ENCODE peak calls at places on chromosomes 2 and 18, in eight cellular contexts. One of them, this sample, is unnamed.

GRCh38 chr2:40451926-40452605 is at the start of gene SLC8A1:
- DNase-seq in naive B cell: no peak
- DNase-seq in kidney tubule cell: no peak
- DNase-seq in occipital lobe: peak; percentile 37
- DNase-seq in mammary epithelial cell: peak; percentile 35
- DNase-seq in CD8-positive, alpha-beta memory T cell: no peak
- DNase-seq in activated T-cell treated with anti-CD3 and anti-CD28 coated beads for 1 hour: no peak
- DNase-seq in M059J: peak; percentile 40
- DNase-seq in this sample: no peak

GRCh38 chr2:202609381-202610145 is 25.2 kb upstream of the FAM117B start:
- DNase-seq in naive B cell: no peak
- DNase-seq in kidney tubule cell: no peak
- DNase-seq in occipital lobe: no peak
- DNase-seq in mammary epithelial cell: peak; percentile 80
- DNase-seq in CD8-positive, alpha-beta memory T cell: no peak
- DNase-seq in activated T-cell treated with anti-CD3 and anti-CD28 coated beads for 1 hour: no peak
- DNase-seq in M059J: no peak
- DNase-seq in this sample: no peak

GRCh38 chr2:190505696-190506095 is 28.8 kb downstream of the NEMP2 start:
- DNase-seq in naive B cell: no peak
- DNase-seq in kidney tubule cell: no peak
- DNase-seq in occipital lobe: no peak
- DNase-seq in mammary epithelial cell: no peak
- DNase-seq in CD8-positive, alpha-beta memory T cell: no peak
- DNase-seq in activated T-cell treated with anti-CD3 and anti-CD28 coated beads for 1 hour: no peak
- DNase-seq in M059J: no peak
- DNase-seq in this sample: no peak

GRCh38 chr18:32021756-32022564 is 3.3 kb downstream of the RNF125 start:
- DNase-seq in naive B cell: no peak
- DNase-seq in kidney tubule cell: no peak
- DNase-seq in occipital lobe: no peak
- DNase-seq in mammary epithelial cell: no peak
- DNase-seq in CD8-positive, alpha-beta memory T cell: no peak
- DNase-seq in activated T-cell treated with anti-CD3 and anti-CD28 coated beads for 1 hour: no peak
- DNase-seq in M059J: no peak
- DNase-seq in this sample: no peak

GRCh38 chr2:239731998-239732665 is 293.0 kb downstream of the NDUFA10 start:
- DNase-seq in naive B cell: no peak
- DNase-seq in kidney tubule cell: no peak
- DNase-seq in occipital lobe: no peak
- DNase-seq in mammary epithelial cell: no peak
- DNase-seq in CD8-positive, alpha-beta memory T cell: no peak
- DNase-seq in activated T-cell treated with anti-CD3 and anti-CD28 coated beads for 1 hour: no peak
- DNase-seq in M059J: no peak
- DNase-seq in this sample: no peak

GRCh38 chr2:119117408-119117807 is 41.1 kb downstream of the C1QL2 start:
- DNase-seq in naive B cell: no peak
- DNase-seq in kidney tubule cell: no peak
- DNase-seq in occipital lobe: no peak
- DNase-seq in mammary epithelial cell: no peak
- DNase-seq in CD8-positive, alpha-beta memory T cell: no peak
- DNase-seq in activated T-cell treated with anti-CD3 and anti-CD28 coated beads for 1 hour: no peak
- DNase-seq in M059J: no peak
- DNase-seq in this sample: no peak

GRCh38 chr2:37652199-37652640 is 19.2 kb downstream of the CDC42EP3 start:
- DNase-seq in naive B cell: no peak
- DNase-seq in kidney tubule cell: peak; percentile 98
- DNase-seq in occipital lobe: no peak
- DNase-seq in mammary epithelial cell: peak; percentile 98
- DNase-seq in CD8-positive, alpha-beta memory T cell: no peak
- DNase-seq in activated T-cell treated with anti-CD3 and anti-CD28 coated beads for 1 hour: no peak
- DNase-seq in M059J: peak; percentile 99
- DNase-seq in this sample: no peak

GRCh38 chr2:240433973-240434727 is 1.3 kb upstream of the GPC1 start:
- DNase-seq in naive B cell: no peak
- DNase-seq in kidney tubule cell: peak; percentile 86
- DNase-seq in occipital lobe: peak; percentile 55
- DNase-seq in mammary epithelial cell: peak; percentile 99
- DNase-seq in CD8-positive, alpha-beta memory T cell: no peak
- DNase-seq in activated T-cell treated with anti-CD3 and anti-CD28 coated beads for 1 hour: no peak
- DNase-seq in M059J: peak; percentile 94
- DNase-seq in this sample: no peak

GRCh38 chr2:172239944-172240590 is 137.4 kb upstream of the DLX2 start:
- DNase-seq in naive B cell: no peak
- DNase-seq in kidney tubule cell: no peak
- DNase-seq in occipital lobe: no peak
- DNase-seq in mammary epithelial cell: peak; percentile 51
- DNase-seq in CD8-positive, alpha-beta memory T cell: no peak
- DNase-seq in activated T-cell treated with anti-CD3 and anti-CD28 coated beads for 1 hour: no peak
- DNase-seq in M059J: peak; percentile 88
- DNase-seq in this sample: no peak

GRCh38 chr2:29425866-29426265 is 310.7 kb downstream of the CLIP4 start:
- DNase-seq in naive B cell: no peak
- DNase-seq in kidney tubule cell: no peak
- DNase-seq in occipital lobe: no peak
- DNase-seq in mammary epithelial cell: no peak
- DNase-seq in CD8-positive, alpha-beta memory T cell: no peak
- DNase-seq in activated T-cell treated with anti-CD3 and anti-CD28 coated beads for 1 hour: no peak
- DNase-seq in M059J: no peak
- DNase-seq in this sample: no peak

GRCh38 chr2:74373189-74373588 is 6.9 kb downstream of the DCTN1 start:
- DNase-seq in naive B cell: no peak
- DNase-seq in kidney tubule cell: no peak
- DNase-seq in occipital lobe: no peak
- DNase-seq in mammary epithelial cell: no peak
- DNase-seq in CD8-positive, alpha-beta memory T cell: no peak
- DNase-seq in activated T-cell treated with anti-CD3 and anti-CD28 coated beads for 1 hour: no peak
- DNase-seq in M059J: no peak
- DNase-seq in this sample: no peak

GRCh38 chr2:224196789-224197188 is 157.7 kb upstream of the SERPINE2 start:
- DNase-seq in naive B cell: no peak
- DNase-seq in kidney tubule cell: no peak
- DNase-seq in occipital lobe: no peak
- DNase-seq in mammary epithelial cell: no peak
- DNase-seq in CD8-positive, alpha-beta memory T cell: no peak
- DNase-seq in activated T-cell treated with anti-CD3 and anti-CD28 coated beads for 1 hour: no peak
- DNase-seq in M059J: peak; percentile 60
- DNase-seq in this sample: no peak

GRCh38 chr2:167052825-167053224 is 164.5 kb downstream of the XIRP2 start:
- DNase-seq in naive B cell: no peak
- DNase-seq in kidney tubule cell: peak; percentile 31
- DNase-seq in occipital lobe: no peak
- DNase-seq in mammary epithelial cell: peak; percentile 57
- DNase-seq in CD8-positive, alpha-beta memory T cell: no peak
- DNase-seq in activated T-cell treated with anti-CD3 and anti-CD28 coated beads for 1 hour: no peak
- DNase-seq in M059J: peak; percentile 3
- DNase-seq in this sample: no peak

GRCh38 chr18:79935098-79935480 is 16.4 kb downstream of the SLC66A2 start:
- DNase-seq in naive B cell: no peak
- DNase-seq in kidney tubule cell: no peak
- DNase-seq in occipital lobe: no peak
- DNase-seq in mammary epithelial cell: no peak
- DNase-seq in CD8-positive, alpha-beta memory T cell: no peak
- DNase-seq in activated T-cell treated with anti-CD3 and anti-CD28 coated beads for 1 hour: no peak
- DNase-seq in M059J: no peak
- DNase-seq in this sample: no peak

GRCh38 chr2:55168221-55169154 is 63.6 kb downstream of the CLHC1 start:
- DNase-seq in naive B cell: peak; percentile 35
- DNase-seq in kidney tubule cell: peak; percentile 70
- DNase-seq in occipital lobe: peak; percentile 53
- DNase-seq in mammary epithelial cell: peak; percentile 52
- DNase-seq in CD8-positive, alpha-beta memory T cell: peak; percentile 6
- DNase-seq in activated T-cell treated with anti-CD3 and anti-CD28 coated beads for 1 hour: peak; percentile 23
- DNase-seq in M059J: peak; percentile 69
- DNase-seq in this sample: peak; percentile 37

GRCh38 chr2:97673915-97674283 is 4.4 kb downstream of the C2orf92 start:
- DNase-seq in naive B cell: no peak
- DNase-seq in kidney tubule cell: no peak
- DNase-seq in occipital lobe: no peak
- DNase-seq in mammary epithelial cell: no peak
- DNase-seq in CD8-positive, alpha-beta memory T cell: no peak
- DNase-seq in activated T-cell treated with anti-CD3 and anti-CD28 coated beads for 1 hour: no peak
- DNase-seq in M059J: no peak
- DNase-seq in this sample: no peak

GRCh38 chr2:15995603-15996002 is 55.3 kb downstream of the MYCN start:
- DNase-seq in naive B cell: no peak
- DNase-seq in kidney tubule cell: no peak
- DNase-seq in occipital lobe: no peak
- DNase-seq in mammary epithelial cell: no peak
- DNase-seq in CD8-positive, alpha-beta memory T cell: no peak
- DNase-seq in activated T-cell treated with anti-CD3 and anti-CD28 coated beads for 1 hour: no peak
- DNase-seq in M059J: no peak
- DNase-seq in this sample: no peak

GRCh38 chr2:112621792-112622527 is 23.8 kb upstream of the SLC20A1 start:
- DNase-seq in naive B cell: no peak
- DNase-seq in kidney tubule cell: no peak
- DNase-seq in occipital lobe: no peak
- DNase-seq in mammary epithelial cell: peak; percentile 79
- DNase-seq in CD8-positive, alpha-beta memory T cell: no peak
- DNase-seq in activated T-cell treated with anti-CD3 and anti-CD28 coated beads for 1 hour: no peak
- DNase-seq in M059J: peak; percentile 85
- DNase-seq in this sample: no peak

GRCh38 chr2:238467062-238467461 is 40.3 kb downstream of the ASB1 start:
- DNase-seq in naive B cell: no peak
- DNase-seq in kidney tubule cell: no peak
- DNase-seq in occipital lobe: no peak
- DNase-seq in mammary epithelial cell: no peak
- DNase-seq in CD8-positive, alpha-beta memory T cell: no peak
- DNase-seq in activated T-cell treated with anti-CD3 and anti-CD28 coated beads for 1 hour: no peak
- DNase-seq in M059J: no peak
- DNase-seq in this sample: no peak

GRCh38 chr2:1603059-1603458 is 141.3 kb downstream of the PXDN start:
- DNase-seq in naive B cell: no peak
- DNase-seq in kidney tubule cell: no peak
- DNase-seq in occipital lobe: no peak
- DNase-seq in mammary epithelial cell: no peak
- DNase-seq in CD8-positive, alpha-beta memory T cell: no peak
- DNase-seq in activated T-cell treated with anti-CD3 and anti-CD28 coated beads for 1 hour: no peak
- DNase-seq in M059J: no peak
- DNase-seq in this sample: no peak

GRCh38 chr2:188524519-188525113 is 232.9 kb downstream of the GULP1 start:
- DNase-seq in naive B cell: no peak
- DNase-seq in kidney tubule cell: peak; percentile 60
- DNase-seq in occipital lobe: no peak
- DNase-seq in mammary epithelial cell: peak; percentile 28
- DNase-seq in CD8-positive, alpha-beta memory T cell: no peak
- DNase-seq in activated T-cell treated with anti-CD3 and anti-CD28 coated beads for 1 hour: no peak
- DNase-seq in M059J: peak; percentile 69
- DNase-seq in this sample: peak; percentile 25

GRCh38 chr2:127589876-127590275 is 54.4 kb downstream of the MYO7B start:
- DNase-seq in naive B cell: no peak
- DNase-seq in kidney tubule cell: no peak
- DNase-seq in occipital lobe: no peak
- DNase-seq in mammary epithelial cell: no peak
- DNase-seq in CD8-positive, alpha-beta memory T cell: no peak
- DNase-seq in activated T-cell treated with anti-CD3 and anti-CD28 coated beads for 1 hour: no peak
- DNase-seq in M059J: no peak
- DNase-seq in this sample: no peak

GRCh38 chr2:44233450-44234128 is 41.7 kb upstream of the SLC3A1 start:
- DNase-seq in naive B cell: no peak
- DNase-seq in kidney tubule cell: peak; percentile 70
- DNase-seq in occipital lobe: no peak
- DNase-seq in mammary epithelial cell: peak; percentile 22
- DNase-seq in CD8-positive, alpha-beta memory T cell: no peak
- DNase-seq in activated T-cell treated with anti-CD3 and anti-CD28 coated beads for 1 hour: no peak
- DNase-seq in M059J: peak; percentile 76
- DNase-seq in this sample: no peak

GRCh38 chr2:134639265-134639664 is 79.5 kb downstream of the TMEM163 start:
- DNase-seq in naive B cell: no peak
- DNase-seq in kidney tubule cell: no peak
- DNase-seq in occipital lobe: no peak
- DNase-seq in mammary epithelial cell: no peak
- DNase-seq in CD8-positive, alpha-beta memory T cell: no peak
- DNase-seq in activated T-cell treated with anti-CD3 and anti-CD28 coated beads for 1 hour: no peak
- DNase-seq in M059J: no peak
- DNase-seq in this sample: no peak

GRCh38 chr2:163604941-163605555 is 130.8 kb downstream of the FIGN start:
- DNase-seq in naive B cell: no peak
- DNase-seq in kidney tubule cell: peak; percentile 25
- DNase-seq in occipital lobe: no peak
- DNase-seq in mammary epithelial cell: peak; percentile 42
- DNase-seq in CD8-positive, alpha-beta memory T cell: no peak
- DNase-seq in activated T-cell treated with anti-CD3 and anti-CD28 coated beads for 1 hour: no peak
- DNase-seq in M059J: peak; percentile 39
- DNase-seq in this sample: no peak

GRCh38 chr2:148065936-148066335 is 45.0 kb downstream of the MBD5 start:
- DNase-seq in naive B cell: no peak
- DNase-seq in kidney tubule cell: no peak
- DNase-seq in occipital lobe: no peak
- DNase-seq in mammary epithelial cell: no peak
- DNase-seq in CD8-positive, alpha-beta memory T cell: no peak
- DNase-seq in activated T-cell treated with anti-CD3 and anti-CD28 coated beads for 1 hour: no peak
- DNase-seq in M059J: no peak
- DNase-seq in this sample: no peak

GRCh38 chr18:62183578-62184195 is 3.2 kb downstream of the PIGN start:
- DNase-seq in naive B cell: peak; percentile 46
- DNase-seq in kidney tubule cell: peak; percentile 66
- DNase-seq in occipital lobe: no peak
- DNase-seq in mammary epithelial cell: peak; percentile 40
- DNase-seq in CD8-positive, alpha-beta memory T cell: peak; percentile 29
- DNase-seq in activated T-cell treated with anti-CD3 and anti-CD28 coated beads for 1 hour: peak; percentile 16
- DNase-seq in M059J: peak; percentile 65
- DNase-seq in this sample: peak; percentile 51

GRCh38 chr18:49055196-49055595 is 104.4 kb upstream of the SMAD7 start:
- DNase-seq in naive B cell: no peak
- DNase-seq in kidney tubule cell: no peak
- DNase-seq in occipital lobe: no peak
- DNase-seq in mammary epithelial cell: no peak
- DNase-seq in CD8-positive, alpha-beta memory T cell: no peak
- DNase-seq in activated T-cell treated with anti-CD3 and anti-CD28 coated beads for 1 hour: no peak
- DNase-seq in M059J: no peak
- DNase-seq in this sample: no peak

GRCh38 chr2:206240335-206240734 is 34.1 kb upstream of the ZDBF2 start:
- DNase-seq in naive B cell: no peak
- DNase-seq in kidney tubule cell: no peak
- DNase-seq in occipital lobe: no peak
- DNase-seq in mammary epithelial cell: no peak
- DNase-seq in CD8-positive, alpha-beta memory T cell: no peak
- DNase-seq in activated T-cell treated with anti-CD3 and anti-CD28 coated beads for 1 hour: no peak
- DNase-seq in M059J: no peak
- DNase-seq in this sample: no peak

GRCh38 chr2:230951396-230951795 is 26.4 kb upstream of the GPR55 start:
- DNase-seq in naive B cell: no peak
- DNase-seq in kidney tubule cell: no peak
- DNase-seq in occipital lobe: no peak
- DNase-seq in mammary epithelial cell: no peak
- DNase-seq in CD8-positive, alpha-beta memory T cell: no peak
- DNase-seq in activated T-cell treated with anti-CD3 and anti-CD28 coated beads for 1 hour: no peak
- DNase-seq in M059J: no peak
- DNase-seq in this sample: no peak

GRCh38 chr2:173462908-173463840 is 108.5 kb downstream of the CDCA7 start:
- DNase-seq in naive B cell: no peak
- DNase-seq in kidney tubule cell: no peak
- DNase-seq in occipital lobe: no peak
- DNase-seq in mammary epithelial cell: no peak
- DNase-seq in CD8-positive, alpha-beta memory T cell: no peak
- DNase-seq in activated T-cell treated with anti-CD3 and anti-CD28 coated beads for 1 hour: no peak
- DNase-seq in M059J: no peak
- DNase-seq in this sample: no peak

GRCh38 chr2:32502941-32503340 is 124.9 kb upstream of the TTC27 start:
- DNase-seq in naive B cell: no peak
- DNase-seq in kidney tubule cell: no peak
- DNase-seq in occipital lobe: no peak
- DNase-seq in mammary epithelial cell: no peak
- DNase-seq in CD8-positive, alpha-beta memory T cell: no peak
- DNase-seq in activated T-cell treated with anti-CD3 and anti-CD28 coated beads for 1 hour: no peak
- DNase-seq in M059J: no peak
- DNase-seq in this sample: no peak

GRCh38 chr18:5464241-5464640 is 79.6 kb downstream of the EPB41L3 start:
- DNase-seq in naive B cell: no peak
- DNase-seq in kidney tubule cell: peak; percentile 37
- DNase-seq in occipital lobe: no peak
- DNase-seq in mammary epithelial cell: no peak
- DNase-seq in CD8-positive, alpha-beta memory T cell: no peak
- DNase-seq in activated T-cell treated with anti-CD3 and anti-CD28 coated beads for 1 hour: no peak
- DNase-seq in M059J: no peak
- DNase-seq in this sample: no peak

This sample was measured in CD4-positive, alpha-beta memory T cell.